ENCODE peak calls at places on chromosomes 16 and 17, in seven cellular contexts. J, S, C, R, M, D and B are unnamed samples.

GRCh38 chr17:21548236-21548635 is 144.1 kb upstream of the KCNJ18 start:
- DNase-seq in J (no peak), S (no peak), C (no peak), R (no peak), M (peak), D (no peak), B (no peak)

GRCh38 chr16:57618306-57619132 is 9.9 kb upstream of the ADGRG1 start:
- DNase-seq in J (no peak), S (no peak), C (peak), R (peak), M (peak), D (no peak), B (no peak)

GRCh38 chr17:29155235-29155965 is 24.8 kb downstream of the MYO18A start:
- DNase-seq in J (no peak), S (no peak), C (no peak), R (peak), M (peak), D (no peak), B (no peak)

GRCh38 chr17:7885357-7886226 is 3.0 kb upstream of the CHD3 start:
- DNase-seq in J (peak), S (no peak), C (peak), R (peak), M (peak), D (peak), B (no peak)

GRCh38 chr17:4074831-4075495 is 67.9 kb downstream of the ZZEF1 start:
- DNase-seq in J (no peak), S (no peak), C (peak), R (no peak), M (peak), D (no peak), B (no peak)

GRCh38 chr16:56203052-56203451 is 11.8 kb downstream of the GNAO1 start:
- DNase-seq in J (no peak), S (no peak), C (peak), R (no peak), M (peak), D (no peak), B (no peak)

GRCh38 chr16:6076631-6077030 is 979.0 kb upstream of the EEF2KMT start:
- DNase-seq in J (no peak), S (no peak), C (no peak), R (no peak), M (no peak), D (no peak), B (no peak)

GRCh38 chr16:3467920-3468319 is 24.4 kb downstream of the NAA60 start:
- DNase-seq in J (no peak), S (no peak), C (no peak), R (no peak), M (peak), D (no peak), B (no peak)

GRCh38 chr17:49787932-49788442 is 494 bp upstream of the KAT7 start:
- DNase-seq in J (no peak), S (no peak), C (peak), R (no peak), M (no peak), D (no peak), B (no peak)

GRCh38 chr17:47686276-47686635 is 7.7 kb upstream of the TBKBP1 start:
- DNase-seq in J (no peak), S (no peak), C (no peak), R (no peak), M (peak), D (no peak), B (no peak)

GRCh38 chr17:76000016-76000754 is 470 bp upstream of the CDK3 start:
- DNase-seq in J (peak), S (no peak), C (peak), R (no peak), M (peak), D (no peak), B (no peak)

GRCh38 chr17:19242926-19243325 is 5.8 kb downstream of the EPN2 start:
- DNase-seq in J (no peak), S (no peak), C (no peak), R (no peak), M (no peak), D (peak), B (no peak)

GRCh38 chr17:55959756-55960155 is 193.5 kb upstream of the ANKFN1 start:
- DNase-seq in J (no peak), S (no peak), C (no peak), R (no peak), M (no peak), D (no peak), B (no peak)

GRCh38 chr16:66159987-66160386 is 206.5 kb upstream of the CDH5 start:
- DNase-seq in J (no peak), S (no peak), C (no peak), R (no peak), M (peak), D (no peak), B (no peak)

GRCh38 chr17:64533784-64534183 is 27.0 kb downstream of the CEP95 start:
- DNase-seq in J (no peak), S (no peak), C (no peak), R (no peak), M (no peak), D (no peak), B (no peak)

GRCh38 chr16:535446-536405 is 8.2 kb downstream of the CAPN15 start:
- DNase-seq in J (no peak), S (peak), C (no peak), R (no peak), M (peak), D (peak), B (peak)

GRCh38 chr16:84816023-84816422 is 3.8 kb upstream of the CRISPLD2 start:
- DNase-seq in J (no peak), S (no peak), C (no peak), R (no peak), M (no peak), D (no peak), B (no peak)

GRCh38 chr17:62562656-62563055 is 64.8 kb upstream of the MRC2 start:
- DNase-seq in J (no peak), S (no peak), C (no peak), R (no peak), M (peak), D (no peak), B (peak)

GRCh38 chr17:81549031-81549557 is 3.1 kb downstream of the FAAP100 start:
- DNase-seq in J (no peak), S (no peak), C (no peak), R (no peak), M (no peak), D (no peak), B (no peak)

GRCh38 chr16:30104090-30104489 is 8.1 kb upstream of the YPEL3 start:
- DNase-seq in J (no peak), S (no peak), C (no peak), R (no peak), M (no peak), D (no peak), B (no peak)

GRCh38 chr17:80761421-80761871 is 216.8 kb downstream of the RPTOR start:
- DNase-seq in J (no peak), S (no peak), C (no peak), R (peak), M (peak), D (no peak), B (peak)

GRCh38 chr17:80920406-80920805 is 71.2 kb upstream of the CHMP6 start:
- DNase-seq in J (no peak), S (no peak), C (peak), R (peak), M (no peak), D (no peak), B (no peak)

GRCh38 chr17:9821921-9822320 is at the start of gene GSG1L2:
- DNase-seq in J (no peak), S (no peak), C (no peak), R (no peak), M (no peak), D (no peak), B (no peak)

GRCh38 chr16:88478115-88478514 is 25.0 kb downstream of the ZFPM1 start:
- DNase-seq in J (no peak), S (no peak), C (no peak), R (no peak), M (no peak), D (no peak), B (no peak)

GRCh38 chr17:15106540-15106939 is 158.6 kb downstream of the PMP22 start:
- DNase-seq in J (no peak), S (no peak), C (no peak), R (no peak), M (peak), D (no peak), B (no peak)

GRCh38 chr17:1498869-1499268 is 6.4 kb upstream of the MYO1C start:
- DNase-seq in J (no peak), S (no peak), C (no peak), R (no peak), M (peak), D (no peak), B (no peak)

GRCh38 chr17:64177346-64178010 is 47.5 kb upstream of the ERN1 start:
- DNase-seq in J (no peak), S (no peak), C (no peak), R (no peak), M (no peak), D (no peak), B (no peak)

GRCh38 chr17:21300601-21301571 is 16.4 kb downstream of the MAP2K3 start:
- DNase-seq in J (no peak), S (no peak), C (no peak), R (no peak), M (no peak), D (no peak), B (no peak)

GRCh38 chr17:13099079-13099478 is 81.3 kb upstream of the ELAC2 start:
- DNase-seq in J (no peak), S (no peak), C (no peak), R (no peak), M (no peak), D (no peak), B (no peak)

GRCh38 chr17:44627513-44627912 is 28.8 kb upstream of the MEIOC start:
- DNase-seq in J (no peak), S (no peak), C (no peak), R (no peak), M (no peak), D (no peak), B (no peak)

GRCh38 chr16:85296859-85297698 is 184.8 kb upstream of the CIBAR2 start:
- DNase-seq in J (peak), S (no peak), C (peak), R (no peak), M (peak), D (peak), B (no peak)

GRCh38 chr17:78034429-78035091 is 76.1 kb downstream of the TNRC6C start:
- DNase-seq in J (no peak), S (no peak), C (no peak), R (no peak), M (peak), D (no peak), B (peak)

GRCh38 chr17:74190154-74190553 is 13.3 kb upstream of the RPL38 start:
- DNase-seq in J (no peak), S (no peak), C (no peak), R (no peak), M (peak), D (no peak), B (no peak)

GRCh38 chr16:53768167-53768566 is 64.2 kb downstream of the FTO start:
- DNase-seq in J (no peak), S (no peak), C (no peak), R (no peak), M (no peak), D (no peak), B (no peak)

GRCh38 chr17:27577124-27577761 is 53.7 kb upstream of the LGALS9 start:
- DNase-seq in J (no peak), S (no peak), C (peak), R (no peak), M (peak), D (peak), B (no peak)

GRCh38 chr17:55825213-55825612 is 74.4 kb downstream of the PCTP start:
- DNase-seq in J (no peak), S (no peak), C (peak), R (no peak), M (no peak), D (no peak), B (no peak)

GRCh38 chr16:73794936-73795335 is 501.7 kb upstream of the PSMD7 start:
- DNase-seq in J (no peak), S (no peak), C (no peak), R (no peak), M (no peak), D (peak), B (no peak)

GRCh38 chr17:79595471-79595870 is 15.4 kb downstream of the RBFOX3 start:
- DNase-seq in J (no peak), S (no peak), C (no peak), R (no peak), M (no peak), D (no peak), B (no peak)